ENCODE peak calls at places on chromosomes 13 and 19, in nine cellular contexts. C, Q, U, E, Y, W, S, G and N are unnamed samples.

GRCh38 chr13:24161010-24161775 is 673 bp downstream of the SPATA13 start:
- DNase-seq in C (no peak), Q (peak; percentile 61), U (no peak), E (no peak), Y (peak; percentile 28), W (peak; percentile 30), S (peak; percentile 68), G (peak; percentile 53), N (peak; percentile 78)

GRCh38 chr19:39218230-39219007 is 14.4 kb upstream of the SYCN start:
- DNase-seq in C (no peak), Q (no peak), U (no peak), E (no peak), Y (no peak), W (no peak), S (no peak), G (no peak), N (no peak)

GRCh38 chr19:35851213-35852028 is 883 bp downstream of the NPHS1 start:
- DNase-seq in C (no peak), Q (no peak), U (no peak), E (no peak), Y (peak; percentile 4), W (no peak), S (no peak), G (peak; percentile 36), N (peak; percentile 90)

GRCh38 chr19:30881281-30881680 is 468.0 kb downstream of the TSHZ3 start:
- DNase-seq in C (no peak), Q (no peak), U (no peak), E (no peak), Y (no peak), W (no peak), S (no peak), G (no peak), N (no peak)

GRCh38 chr13:99314640-99315176 is 7.5 kb upstream of the GPR183 start:
- DNase-seq in C (no peak), Q (peak; percentile 69), U (no peak), E (no peak), Y (peak; percentile 9), W (peak; percentile 49), S (no peak), G (peak; percentile 64), N (no peak)

GRCh38 chr19:1286451-1286858 is 782 bp downstream of the EFNA2 start:
- DNase-seq in C (no peak), Q (no peak), U (no peak), E (no peak), Y (no peak), W (no peak), S (peak; percentile 35), G (no peak), N (no peak)

GRCh38 chr13:81031996-81032395 is 691.1 kb upstream of the SPRY2 start:
- DNase-seq in C (no peak), Q (no peak), U (no peak), E (no peak), Y (no peak), W (no peak), S (no peak), G (no peak), N (no peak)

GRCh38 chr19:55592391-55593090 is 6.8 kb downstream of the FIZ1 start:
- DNase-seq in C (no peak), Q (no peak), U (no peak), E (no peak), Y (no peak), W (no peak), S (no peak), G (no peak), N (no peak)

GRCh38 chr13:111411186-111411858 is 90.9 kb downstream of the TEX29 start:
- DNase-seq in C (no peak), Q (no peak), U (peak; percentile 4), E (no peak), Y (peak; percentile 13), W (no peak), S (no peak), G (no peak), N (peak; percentile 52)

GRCh38 chr13:63041640-63042414 is 1626.2 kb upstream of the PCDH20 start:
- DNase-seq in C (no peak), Q (no peak), U (no peak), E (no peak), Y (no peak), W (no peak), S (no peak), G (no peak), N (no peak)

GRCh38 chr19:44800461-44800860 is 8.4 kb upstream of the BCAM start:
- DNase-seq in C (peak; percentile 48), Q (peak; percentile 84), U (peak; percentile 7), E (peak; percentile 39), Y (peak; percentile 87), W (peak; percentile 71), S (peak; percentile 94), G (peak; percentile 91), N (peak; percentile 96)

GRCh38 chr13:78972561-78972960 is 313.6 kb upstream of the OBI1 start:
- DNase-seq in C (no peak), Q (no peak), U (no peak), E (no peak), Y (no peak), W (no peak), S (no peak), G (no peak), N (no peak)

GRCh38 chr19:42452590-42452989 is 9.8 kb upstream of the CXCL17 start:
- DNase-seq in C (no peak), Q (no peak), U (no peak), E (no peak), Y (no peak), W (no peak), S (no peak), G (no peak), N (no peak)

GRCh38 chr19:10514211-10515145 is 2.8 kb downstream of the S1PR5 start:
- DNase-seq in C (no peak), Q (peak; percentile 64), U (no peak), E (no peak), Y (no peak), W (no peak), S (peak; percentile 73), G (peak; percentile 55), N (peak; percentile 94)

GRCh38 chr13:36764957-36765356 is 54.1 kb upstream of the RFXAP start:
- DNase-seq in C (no peak), Q (no peak), U (no peak), E (no peak), Y (no peak), W (no peak), S (no peak), G (no peak), N (no peak)

GRCh38 chr19:52410276-52410675 is 12.6 kb downstream of the ZNF528 start:
- DNase-seq in C (no peak), Q (no peak), U (no peak), E (no peak), Y (no peak), W (no peak), S (no peak), G (no peak), N (no peak)

GRCh38 chr13:92716749-92717148 is 509.9 kb upstream of the GPC6 start:
- DNase-seq in C (no peak), Q (no peak), U (no peak), E (peak; percentile 24), Y (no peak), W (no peak), S (no peak), G (no peak), N (no peak)

GRCh38 chr13:33541962-33542308 is 256.4 kb upstream of the STARD13 start:
- DNase-seq in C (no peak), Q (no peak), U (no peak), E (no peak), Y (no peak), W (no peak), S (no peak), G (no peak), N (no peak)

GRCh38 chr19:2188708-2189385 is 25.1 kb downstream of the DOT1L start:
- DNase-seq in C (no peak), Q (no peak), U (no peak), E (no peak), Y (no peak), W (no peak), S (no peak), G (no peak), N (no peak)

GRCh38 chr19:41808663-41809566 is 12.5 kb downstream of the CEACAM3 start:
- DNase-seq in C (peak; percentile 6), Q (no peak), U (no peak), E (no peak), Y (no peak), W (no peak), S (no peak), G (no peak), N (no peak)

GRCh38 chr13:104597554-104598240 is 1531.5 kb upstream of the SLC10A2 start:
- DNase-seq in C (no peak), Q (no peak), U (no peak), E (no peak), Y (no peak), W (no peak), S (no peak), G (no peak), N (no peak)

GRCh38 chr19:47013041-47013517 is 6.6 kb upstream of the NPAS1 start:
- DNase-seq in C (peak; percentile 41), Q (peak; percentile 69), U (peak; percentile 36), E (peak; percentile 33), Y (peak; percentile 82), W (peak; percentile 52), S (peak; percentile 81), G (peak; percentile 78), N (peak; percentile 94)

GRCh38 chr13:100382787-100383186 is 205.8 kb downstream of the GGACT start:
- DNase-seq in C (no peak), Q (no peak), U (no peak), E (peak; percentile 27), Y (no peak), W (no peak), S (no peak), G (no peak), N (no peak)

GRCh38 chr13:107466326-107466725 is 749.0 kb downstream of the LIG4 start:
- DNase-seq in C (no peak), Q (no peak), U (no peak), E (no peak), Y (no peak), W (no peak), S (no peak), G (no peak), N (no peak)

GRCh38 chr19:34241513-34242337 is 12.6 kb upstream of the GARRE1 start:
- DNase-seq in C (no peak), Q (no peak), U (no peak), E (no peak), Y (peak; percentile 96), W (no peak), S (no peak), G (peak; percentile 30), N (peak; percentile 87)

GRCh38 chr19:24033962-24034342 is 53.0 kb upstream of the ZNF254 start:
- DNase-seq in C (peak; percentile 5), Q (peak; percentile 49), U (peak; percentile 43), E (peak; percentile 47), Y (peak; percentile 23), W (no peak), S (no peak), G (peak; percentile 31), N (peak; percentile 28)

GRCh38 chr13:106472621-106473020 is 62.8 kb downstream of the EFNB2 start:
- DNase-seq in C (no peak), Q (no peak), U (no peak), E (no peak), Y (no peak), W (no peak), S (no peak), G (no peak), N (no peak)

GRCh38 chr13:94859812-94860210 is 147.5 kb upstream of the SOX21 start:
- DNase-seq in C (no peak), Q (no peak), U (no peak), E (no peak), Y (no peak), W (no peak), S (no peak), G (no peak), N (no peak)

GRCh38 chr13:66665991-66666390 is 564.1 kb downstream of the PCDH9 start:
- DNase-seq in C (peak; percentile 12), Q (no peak), U (no peak), E (peak; percentile 96), Y (peak; percentile 43), W (no peak), S (no peak), G (no peak), N (peak; percentile 2)

GRCh38 chr19:6613711-6614110 is 22.8 kb upstream of the CD70 start:
- DNase-seq in C (no peak), Q (no peak), U (no peak), E (peak; percentile 57), Y (no peak), W (no peak), S (no peak), G (no peak), N (no peak)

GRCh38 chr13:107743983-107744382 is 471.4 kb downstream of the LIG4 start:
- DNase-seq in C (no peak), Q (no peak), U (no peak), E (peak; percentile 47), Y (no peak), W (no peak), S (no peak), G (no peak), N (no peak)